ENCODE peak calls at places on chromosomes 2 and 18, in seven cellular contexts. L is Peyer's patch; M is CD8-positive, alpha-beta memory T cell; Y is epithelial cell of esophagus; S is upper lobe of right lung; U is HCT116; A is adrenal gland. G is an unnamed sample.

GRCh38 chr2:150169230-150169629 is 318.2 kb downstream of the RND3 start:
- DNase-seq in L (no peak), M (no peak), Y (peak; percentile 29), S (no peak), U (no peak), A (no peak), G (no peak)

GRCh38 chr2:181250691-181251090 is 206.5 kb upstream of the ITGA4 start:
- DNase-seq in L (no peak), M (no peak), Y (peak; percentile 50), S (no peak), U (no peak), A (no peak), G (no peak)

GRCh38 chr2:182173944-182174622 is 188.4 kb downstream of the PPP1R1C start:
- DNase-seq in L (no peak), M (no peak), Y (no peak), S (no peak), U (no peak), A (no peak), G (no peak)

GRCh38 chr2:160876765-160877164 is 283.5 kb upstream of the TANK start:
- DNase-seq in L (no peak), M (no peak), Y (peak; percentile 24), S (no peak), U (no peak), A (no peak), G (no peak)

GRCh38 chr2:194698012-194698411 is 959.0 kb upstream of the SLC39A10 start:
- DNase-seq in L (no peak), M (no peak), Y (no peak), S (no peak), U (no peak), A (no peak), G (no peak)

GRCh38 chr2:32678825-32679224 is 51.0 kb downstream of the TTC27 start:
- DNase-seq in L (no peak), M (no peak), Y (no peak), S (no peak), U (peak; percentile 2), A (no peak), G (no peak)

GRCh38 chr2:106011993-106012392 is 182.1 kb downstream of the UXS1 start:
- DNase-seq in L (no peak), M (no peak), Y (peak; percentile 4), S (no peak), U (no peak), A (no peak), G (no peak)

GRCh38 chr18:31217038-31217437 is 54.4 kb upstream of the DSC1 start:
- DNase-seq in L (no peak), M (no peak), Y (no peak), S (no peak), U (no peak), A (no peak), G (no peak)

GRCh38 chr18:79275461-79275860 is 120.3 kb upstream of the NFATC1 start:
- DNase-seq in L (no peak), M (no peak), Y (no peak), S (no peak), U (no peak), A (peak; percentile 67), G (no peak)

GRCh38 chr18:79278896-79279295 is 116.8 kb upstream of the NFATC1 start:
- DNase-seq in L (no peak), M (no peak), Y (no peak), S (no peak), U (no peak), A (no peak), G (no peak)

GRCh38 chr18:79272916-79273315 is 122.8 kb upstream of the NFATC1 start:
- DNase-seq in L (no peak), M (no peak), Y (no peak), S (no peak), U (no peak), A (no peak), G (no peak)

GRCh38 chr18:79275992-79276391 is 119.7 kb upstream of the NFATC1 start:
- DNase-seq in L (no peak), M (no peak), Y (peak; percentile 59), S (no peak), U (no peak), A (no peak), G (no peak)

DNA sequence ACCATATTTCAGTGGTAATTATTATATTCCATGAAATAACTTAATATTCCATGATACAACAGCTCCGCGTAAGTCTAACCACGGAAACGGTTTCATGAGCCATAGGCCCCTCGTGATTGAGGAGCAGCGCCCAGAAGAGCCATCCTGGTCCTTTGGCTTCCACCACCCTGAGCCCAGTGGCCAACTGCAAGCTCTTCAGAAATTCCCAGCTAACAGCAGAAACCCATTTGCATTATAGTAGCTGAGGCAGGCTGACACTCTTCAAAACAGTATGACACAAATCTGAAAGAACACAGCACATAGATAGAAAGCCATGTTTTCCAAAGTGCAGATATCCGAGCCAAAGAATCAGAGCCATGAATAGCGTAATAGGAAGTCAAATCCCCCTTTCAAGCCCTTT is 120.9 kb upstream of the NFATC1 start:
- DNase-seq in L (no peak), M (no peak), Y (no peak), S (no peak), U (no peak), A (no peak), G (no peak)
- H3K4me3 ChIP-seq in L (no peak overlapping the region), M (no peak overlapping the region), Y (no peak overlapping the region), S (no peak overlapping the region), U (no peak overlapping the region), A (no peak overlapping the region), G (no peak overlapping the region)

GRCh38 chr2:216688731-216689360 is 6.5 kb downstream of the IGFBP5 start:
- DNase-seq in L (no peak), M (no peak), Y (no peak), S (peak; percentile 62), U (no peak), A (no peak), G (no peak)

GRCh38 chr2:216691210-216691741 is 4.1 kb downstream of the IGFBP5 start:
- DNase-seq in L (peak; percentile 63), M (no peak), Y (peak; percentile 56), S (peak; percentile 75), U (no peak), A (peak; percentile 88), G (no peak)

GRCh38 chr2:216692636-216693413 is 2.5 kb downstream of the IGFBP5 start:
- DNase-seq in L (peak; percentile 77), M (peak; percentile 9), Y (peak; percentile 57), S (peak; percentile 74), U (peak; percentile 38), A (peak; percentile 90), G (peak; percentile 58)

GRCh38 chr2:216689397-216689796 is 6.0 kb downstream of the IGFBP5 start:
- DNase-seq in L (no peak), M (no peak), Y (no peak), S (peak; percentile 29), U (no peak), A (no peak), G (no peak)

GRCh38 chr2:216690451-216691209 is 4.7 kb downstream of the IGFBP5 start:
- DNase-seq in L (no peak), M (no peak), Y (no peak), S (no peak), U (no peak), A (no peak), G (no peak)
- H3K4me3 ChIP-seq in L (peak overlapping the region; percentile 64), M (no peak overlapping the region), Y (no peak overlapping the region), S (peak overlapping the region; percentile 39), U (no peak overlapping the region), A (no peak overlapping the region), G (no peak overlapping the region)

GRCh38 chr18:12939161-12939560 is 8.7 kb upstream of the SEH1L start:
- DNase-seq in L (no peak), M (no peak), Y (no peak), S (no peak), U (no peak), A (no peak), G (no peak)

GRCh38 chr18:12930908-12931307 is 16.9 kb upstream of the SEH1L start:
- DNase-seq in L (no peak), M (no peak), Y (no peak), S (no peak), U (no peak), A (no peak), G (no peak)

GRCh38 chr18:12933323-12933722 is 14.5 kb upstream of the SEH1L start:
- DNase-seq in L (no peak), M (no peak), Y (no peak), S (no peak), U (no peak), A (no peak), G (no peak)

GRCh38 chr18:12929477-12930083 is 18.2 kb upstream of the SEH1L start:
- DNase-seq in L (no peak), M (no peak), Y (peak; percentile 47), S (no peak), U (no peak), A (no peak), G (no peak)

DNA sequence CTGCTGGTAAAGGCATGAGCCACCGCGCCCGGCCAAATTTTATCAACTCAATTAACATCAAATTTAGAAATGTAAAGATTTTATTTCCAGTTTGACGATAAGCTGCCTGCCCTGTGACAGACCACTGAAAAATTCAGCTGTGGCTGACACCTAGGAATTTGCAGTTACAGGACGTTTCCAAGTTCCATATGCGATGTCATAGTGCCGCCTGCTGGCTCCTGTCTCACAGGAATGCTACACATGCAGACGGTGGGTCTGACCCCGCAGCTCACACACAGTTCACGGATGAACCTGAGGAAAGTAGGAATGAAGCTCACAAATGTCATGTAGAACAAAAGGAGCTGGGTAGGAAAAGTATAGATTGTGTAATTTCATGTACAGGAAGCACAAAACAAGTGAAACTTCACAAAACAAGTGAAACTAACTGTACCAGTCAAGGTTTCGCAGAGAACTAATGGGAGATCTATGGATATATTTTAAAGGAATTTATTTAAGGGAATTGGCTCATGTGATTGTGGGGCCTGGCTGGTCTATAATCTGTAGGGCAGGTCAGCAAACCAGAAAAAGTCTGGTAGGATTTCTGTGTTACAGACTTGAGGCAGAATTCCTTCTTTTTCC is 13.2 kb upstream of the SEH1L start:
- DNase-seq in L (peak; percentile 93), M (peak; percentile 64), Y (peak; percentile 87), S (peak; percentile 85), U (peak; percentile 71), A (peak; percentile 93), G (peak; percentile 66)
- H3K4me3 ChIP-seq in L (no peak overlapping the region), M (no peak overlapping the region), Y (no peak overlapping the region), S (no peak overlapping the region), U (no peak overlapping the region), A (no peak overlapping the region), G (no peak overlapping the region)

GRCh38 chr18:62587689-62588088 is 64.9 kb downstream of the ZCCHC2 start:
- DNase-seq in L (no peak), M (no peak), Y (no peak), S (no peak), U (no peak), A (peak; percentile 35), G (no peak)

GRCh38 chr18:62586781-62587487 is 64.1 kb downstream of the ZCCHC2 start:
- DNase-seq in L (no peak), M (no peak), Y (no peak), S (no peak), U (no peak), A (peak; percentile 45), G (no peak)

GRCh38 chr18:62585274-62586147 is 62.7 kb downstream of the ZCCHC2 start:
- DNase-seq in L (no peak), M (no peak), Y (no peak), S (no peak), U (no peak), A (peak; percentile 49), G (no peak)

GRCh38 chr18:62586148-62586774 is 63.4 kb downstream of the ZCCHC2 start:
- DNase-seq in L (peak; percentile 76), M (peak; percentile 27), Y (peak; percentile 70), S (peak; percentile 84), U (peak; percentile 32), A (peak; percentile 82), G (peak; percentile 73)

DNA sequence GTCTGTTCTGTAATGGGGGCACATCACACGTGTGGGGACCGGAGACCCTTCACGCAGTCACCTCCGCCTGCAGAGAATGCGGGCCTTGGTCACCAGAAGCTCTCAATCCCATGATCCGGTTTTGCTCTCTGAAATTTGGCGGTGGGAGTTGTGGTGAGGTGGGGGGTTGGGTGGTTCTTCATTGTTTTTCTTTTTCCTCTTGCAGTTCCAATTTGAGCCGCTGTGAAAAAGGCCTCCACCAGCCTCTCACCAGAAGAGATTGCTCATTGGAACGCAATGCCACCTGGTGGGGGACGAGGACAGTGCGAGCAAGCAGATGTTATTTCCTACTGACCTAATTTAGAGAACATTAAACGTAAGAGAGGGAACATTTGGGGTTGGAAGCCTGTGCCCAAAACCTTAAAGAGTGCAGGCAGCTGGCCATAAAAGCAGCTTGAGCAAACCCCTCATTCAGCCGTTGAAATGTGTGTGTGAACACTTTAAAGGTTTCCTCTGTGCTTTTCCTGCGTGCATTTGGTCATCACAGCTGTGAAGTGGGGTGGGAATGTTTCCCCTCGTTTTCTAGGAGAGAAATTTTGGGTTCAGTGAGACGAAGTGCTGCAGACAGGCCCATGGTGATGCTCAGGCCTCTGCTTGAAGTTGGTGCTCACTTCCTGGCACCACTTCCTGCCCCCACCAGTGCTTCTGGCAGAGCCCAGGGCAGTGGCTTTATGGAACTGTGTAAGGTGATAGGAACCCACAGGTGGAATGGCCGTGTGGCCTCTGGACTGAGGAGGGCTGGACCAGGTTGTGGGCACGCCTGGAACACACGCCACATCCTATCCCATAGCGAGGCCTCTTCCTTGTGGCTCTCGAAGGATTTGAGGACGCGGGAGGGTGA is 61.7 kb downstream of the ZCCHC2 start:
- DNase-seq in L (peak; percentile 94), M (peak; percentile 70), Y (peak; percentile 90), S (peak; percentile 84), U (peak; percentile 76), A (peak; percentile 97), G (peak; percentile 87)
- H3K4me3 ChIP-seq in L (no peak overlapping the region), M (no peak overlapping the region), Y (no peak overlapping the region), S (no peak overlapping the region), U (no peak overlapping the region), A (no peak overlapping the region), G (no peak overlapping the region)